ENCODE peak calls at places on chromosomes 5 and 9, in six cellular contexts. E is A673, W is psoas muscle, I is kidney, O is uterus, B is H9. T is an unnamed sample.

GRCh38 chr9:84301851-84302250 is 38.7 kb downstream of the SLC28A3 start:
- DNase-seq in O (no peak), W (no peak), E (peak), I (no peak), B (no peak), T (no peak)

GRCh38 chr9:5146241-5146640 is 39.2 kb downstream of the INSL6 start:
- DNase-seq in B (no peak), I (peak), O (no peak), W (no peak), E (no peak), T (no peak)

GRCh38 chr9:72334658-72335337 is 30.2 kb downstream of the ZFAND5 start:
- DNase-seq in O (no peak), I (no peak), B (no peak), E (no peak), W (no peak), T (no peak)

GRCh38 chr5:109411627-109412026 is 1.9 kb upstream of the PJA2 start:
- DNase-seq in I (no peak), O (no peak), B (no peak), W (no peak), E (peak), T (no peak)

GRCh38 chr9:16515879-16516289 is 354.6 kb downstream of the BNC2 start:
- DNase-seq in O (no peak), I (no peak), W (no peak), E (peak), B (peak), T (no peak)

GRCh38 chr9:87336407-87336806 is 161.3 kb upstream of the DAPK1 start:
- DNase-seq in W (no peak), B (no peak), O (no peak), E (peak), I (no peak), T (no peak)

GRCh38 chr5:178312900-178313299 is 80.3 kb upstream of the PHYKPL start:
- DNase-seq in E (no peak), B (no peak), I (peak), W (peak), O (no peak), T (peak)

GRCh38 chr9:120544441-120544840 is 35.5 kb downstream of the CDK5RAP2 start:
- DNase-seq in O (no peak), W (peak), E (no peak), I (no peak), B (no peak), T (no peak)

GRCh38 chr9:75422939-75423522 is 334.7 kb downstream of the OSTF1 start:
- DNase-seq in B (no peak), I (no peak), W (no peak), E (no peak), O (no peak), T (no peak)

GRCh38 chr5:90226433-90227099 is 183.0 kb downstream of the CETN3 start:
- DNase-seq in W (no peak), O (peak), E (peak), I (peak), B (no peak), T (no peak)

GRCh38 chr9:79266986-79267385 is 304.8 kb upstream of the TLE4 start:
- DNase-seq in B (no peak), E (no peak), I (no peak), W (no peak), O (no peak), T (no peak)

GRCh38 chr9:79264511-79265448 is 307.0 kb upstream of the TLE4 start:
- DNase-seq in O (no peak), E (peak), W (no peak), B (no peak), I (no peak), T (no peak)

DNA sequence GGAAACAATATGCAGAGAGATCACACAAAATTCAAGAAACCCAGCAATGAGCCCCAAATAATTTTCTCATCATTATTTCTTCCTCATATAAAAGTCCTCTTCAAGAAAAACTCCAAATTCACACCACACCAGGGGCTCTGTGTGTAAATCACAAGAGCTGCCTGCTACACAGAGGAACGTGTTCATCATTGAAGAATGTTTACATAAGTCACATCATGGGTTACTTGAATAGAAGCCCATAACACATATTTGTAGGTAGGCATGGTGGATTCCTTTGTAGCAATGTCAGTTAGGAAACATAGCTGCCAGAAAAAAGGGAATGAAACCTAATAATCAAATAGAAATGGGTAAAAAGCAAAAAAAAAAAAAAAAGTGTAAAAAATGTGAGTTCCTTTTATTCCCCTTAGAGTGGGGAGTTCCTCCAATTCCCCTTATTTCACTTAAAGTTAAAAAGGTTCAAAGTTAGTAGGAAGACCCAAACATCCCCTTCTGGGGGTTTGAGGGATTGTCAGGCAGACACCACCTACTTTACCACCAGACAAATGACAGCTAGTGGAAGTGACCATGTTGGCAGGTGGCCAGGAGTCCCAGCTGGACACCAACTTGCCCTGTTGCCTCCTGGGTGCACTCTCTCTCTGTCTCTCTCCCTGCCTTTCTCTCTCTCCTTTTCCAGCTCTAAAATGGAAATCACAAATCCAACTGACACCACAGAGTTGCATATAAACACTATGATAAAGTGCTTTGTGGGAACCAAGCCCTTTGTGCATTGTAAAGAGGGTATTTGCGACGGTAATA is 307.9 kb upstream of the TLE4 start:
- DNase-seq in O (no peak), B (no peak), W (no peak), E (no peak), I (no peak), T (no peak)
- H3K27ac ChIP-seq in O (no peak), B (no peak), W (no peak), E (no peak), I (no peak), T (no peak)

GRCh38 chr5:159752622-159753275 is 163.5 kb upstream of the ADRA1B start:
- DNase-seq in B (no peak), E (no peak), O (no peak), W (no peak), I (no peak), T (no peak)
- H3K27ac ChIP-seq in B (no peak), E (no peak), O (peak), W (no peak), I (no peak), T (no peak)

GRCh38 chr5:37667846-37668245 is 172.0 kb downstream of the GDNF start:
- DNase-seq in O (no peak), W (no peak), E (no peak), I (no peak), B (no peak), T (no peak)
- H3K27ac ChIP-seq in O (no peak), W (peak), E (peak), I (no peak), B (no peak), T (no peak)

DNA sequence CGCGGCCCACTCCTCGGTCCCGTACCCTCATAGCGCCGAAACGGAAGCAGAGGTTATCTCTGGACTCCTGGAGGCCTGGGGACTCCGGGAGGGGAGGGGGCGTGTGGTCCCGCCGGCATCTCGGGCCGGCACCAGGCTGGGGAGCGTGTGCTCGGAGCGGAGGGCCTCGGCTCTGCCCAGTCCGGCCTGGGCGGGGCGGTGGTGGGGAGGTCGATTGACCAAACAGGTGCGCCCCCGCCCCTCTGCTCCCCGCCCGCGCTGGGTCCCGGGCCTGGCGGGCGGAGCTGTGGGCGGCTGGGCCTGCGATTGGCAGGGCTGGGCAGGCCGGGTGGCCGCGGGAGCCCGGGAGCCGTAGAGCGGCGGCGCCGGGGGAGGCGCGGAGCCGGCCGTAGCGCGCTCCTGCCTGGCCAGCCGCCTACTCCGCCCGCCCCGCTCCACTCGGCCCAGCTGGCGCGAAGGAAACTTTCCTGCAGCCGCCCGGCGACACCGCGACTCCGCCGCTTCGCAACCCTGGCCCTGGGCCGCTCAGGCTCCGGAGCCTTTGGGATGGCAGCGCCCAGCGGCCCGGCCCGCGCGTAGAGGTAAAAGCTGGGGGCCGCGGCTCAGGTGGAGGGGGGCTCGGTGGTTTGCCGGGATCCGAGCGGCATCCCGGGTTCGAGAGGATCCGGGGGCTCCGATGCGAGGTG is 52.1 kb upstream of the DAB2IP start:
- DNase-seq in E (no peak), I (peak), B (peak), O (peak), W (peak), T (peak)
- H3K27ac ChIP-seq in E (no peak), I (peak), B (no peak), O (peak), W (peak), T (peak)

DNA sequence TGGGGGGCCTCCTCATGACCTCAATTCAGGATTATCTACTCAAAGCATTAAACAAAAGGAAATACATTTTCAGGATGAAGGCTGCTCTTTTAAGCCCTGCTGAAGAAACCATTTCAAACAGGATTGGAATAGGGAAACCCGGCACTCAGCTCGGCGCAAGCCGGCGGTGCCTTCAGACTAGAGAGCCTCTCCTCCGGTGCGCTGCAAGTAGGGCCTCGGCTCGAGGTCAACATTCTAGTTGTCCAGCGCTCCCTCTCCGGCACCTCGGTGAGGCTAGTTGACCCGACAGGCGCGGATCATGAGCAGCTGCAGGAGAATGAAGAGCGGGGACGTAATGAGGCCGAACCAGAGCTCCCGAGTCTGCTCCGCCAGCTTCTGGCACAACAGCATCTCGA is 720 bp downstream of the TMEM203 start:
- DNase-seq in W (no peak), O (no peak), E (no peak), I (no peak), B (no peak), T (no peak)
- H3K27ac ChIP-seq in W (peak), O (no peak), E (peak), I (no peak), B (no peak), T (peak)

GRCh38 chr9:14480561-14480960 is 166.6 kb upstream of the NFIB start:
- DNase-seq in W (no peak), O (no peak), B (no peak), E (peak), I (no peak), T (no peak)

GRCh38 chr9:14482856-14483255 is 168.9 kb upstream of the NFIB start:
- DNase-seq in O (no peak), W (no peak), I (no peak), E (no peak), B (no peak), T (no peak)

GRCh38 chr9:14478175-14479165 is 164.5 kb upstream of the NFIB start:
- DNase-seq in B (no peak), W (no peak), O (no peak), I (no peak), E (peak), T (no peak)

DNA sequence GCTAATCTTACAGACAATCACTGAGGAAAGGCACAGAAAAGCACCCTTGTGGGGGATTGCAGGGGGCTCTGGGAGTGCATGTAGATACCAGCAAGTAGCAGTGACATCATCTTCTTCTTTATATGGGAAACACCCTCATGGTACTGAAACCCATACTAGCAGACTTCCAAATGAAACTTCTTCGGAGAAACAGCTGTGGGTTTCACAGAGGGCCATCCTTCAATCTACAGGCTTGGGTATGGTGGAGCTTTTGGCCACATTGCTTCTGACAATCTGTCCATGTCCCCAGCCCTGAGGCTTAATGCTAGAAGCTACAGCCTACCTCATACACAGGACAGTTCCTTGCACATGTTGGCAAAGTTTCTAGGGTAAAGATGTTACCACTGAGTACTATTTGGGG is 165.2 kb upstream of the NFIB start:
- DNase-seq in I (no peak), B (no peak), W (no peak), O (no peak), E (peak), T (no peak)
- H3K27ac ChIP-seq in I (no peak), B (no peak), W (no peak), O (no peak), E (peak), T (no peak)

GRCh38 chr9:34375901-34376595 is 650 bp downstream of the MYORG start:
- DNase-seq in E (peak), O (peak), I (peak), W (peak), B (peak), T (peak)
- H3K27ac ChIP-seq in E (peak), O (peak), I (peak), W (peak), B (no peak), T (peak)

GRCh38 chr9:13790055-13790454 is 510.6 kb upstream of the MPDZ start:
- DNase-seq in E (no peak), I (no peak), B (no peak), O (no peak), W (no peak), T (no peak)

GRCh38 chr9:13787234-13787833 is 507.8 kb upstream of the MPDZ start:
- DNase-seq in W (no peak), O (peak), B (no peak), E (no peak), I (no peak), T (no peak)

GRCh38 chr9:13791816-13792215 is 512.3 kb upstream of the MPDZ start:
- DNase-seq in W (no peak), E (no peak), I (no peak), O (no peak), B (no peak), T (no peak)

GRCh38 chr9:13786131-13786530 is 506.6 kb upstream of the MPDZ start:
- DNase-seq in W (peak), E (no peak), I (peak), O (peak), B (no peak), T (peak)
- H3K27ac ChIP-seq in W (peak), E (no peak), I (no peak), O (peak), B (no peak), T (peak)

GRCh38 chr9:128881884-128882676 is at the start of the genes KYAT1 and LRRC8A:
- DNase-seq in B (peak), W (peak), I (peak), E (peak), O (peak), T (peak)
- H3K27ac ChIP-seq in B (peak), W (peak), I (peak), E (peak), O (peak), T (peak)

GRCh38 chr5:127060470-127060985 is 12.8 kb downstream of the C5orf63 start:
- DNase-seq in E (no peak), O (no peak), B (no peak), W (no peak), I (no peak), T (no peak)

GRCh38 chr5:127064253-127064652 is 9.0 kb downstream of the C5orf63 start:
- DNase-seq in O (no peak), B (no peak), W (no peak), I (no peak), E (no peak), T (no peak)

GRCh38 chr5:127063236-127063913 is 9.9 kb downstream of the C5orf63 start:
- DNase-seq in W (no peak), I (no peak), E (no peak), B (no peak), O (no peak), T (no peak)

GRCh38 chr5:127061537-127061936 is 11.8 kb downstream of the C5orf63 start:
- DNase-seq in B (no peak), I (no peak), O (no peak), E (no peak), W (no peak), T (no peak)

GRCh38 chr5:127061956-127062355 is 11.3 kb downstream of the C5orf63 start:
- DNase-seq in E (no peak), I (no peak), W (no peak), B (no peak), O (no peak), T (no peak)
- H3K27ac ChIP-seq in E (no peak), I (no peak), W (no peak), B (no peak), O (no peak), T (no peak)